ENCODE peak calls at places on chromosomes 3 and 15, in nine cellular contexts. S is tibial nerve, C is epithelial cell of esophagus, Q is GM12864, E is MM.1S, A is choroid plexus epithelial cell, X is heart right ventricle, G is nephron progenitor cell, V is thoracic aorta. N is an unnamed sample.

GRCh38 chr3:100155105-100155504 is 40.8 kb upstream of the FILIP1L start:
- DNase-seq in A (no peak), E (no peak), V (no peak), S (no peak), G (no peak), Q (no peak), X (no peak), C (no peak), N (no peak)

GRCh38 chr15:35671197-35671596 is 125.2 kb upstream of the DPH6 start:
- DNase-seq in G (no peak), E (no peak), S (no peak), X (no peak), C (peak; percentile 86), V (no peak), A (peak; percentile 45), Q (no peak), N (no peak)

GRCh38 chr3:158768361-158768787 is 33.5 kb upstream of the MFSD1 start:
- DNase-seq in A (peak; percentile 76), C (peak; percentile 50), E (no peak), Q (no peak), V (no peak), X (peak; percentile 61), S (peak; percentile 41), G (peak; percentile 45), N (peak; percentile 51)

GRCh38 chr3:111745786-111746185 is 113.3 kb upstream of the PHLDB2 start:
- DNase-seq in V (no peak), C (peak; percentile 65), S (no peak), Q (no peak), E (peak; percentile 15), X (no peak), A (no peak), G (no peak), N (no peak)

GRCh38 chr3:23992051-23992628 is 47.1 kb downstream of the NR1D2 start:
- DNase-seq in E (no peak), C (peak; percentile 79), S (no peak), G (no peak), A (peak; percentile 55), X (no peak), V (no peak), Q (no peak), N (no peak)

GRCh38 chr3:143122089-143122430 is 2.5 kb downstream of the CHST2 start:
- DNase-seq in C (no peak), A (no peak), E (no peak), V (no peak), G (no peak), S (no peak), X (no peak), Q (no peak), N (no peak)

GRCh38 chr3:24142127-24142526 is 197.0 kb downstream of the NR1D2 start:
- DNase-seq in E (no peak), X (no peak), S (no peak), C (no peak), V (no peak), G (no peak), A (no peak), Q (no peak), N (no peak)

GRCh38 chr15:41930221-41930866 is 36.5 kb upstream of the SPTBN5 start:
- DNase-seq in E (no peak), S (no peak), Q (no peak), A (peak; percentile 87), C (peak; percentile 66), V (no peak), G (no peak), X (no peak), N (no peak)

GRCh38 chr3:159929181-159929893 is 59.3 kb upstream of the IL12A start:
- DNase-seq in G (no peak), E (peak; percentile 19), S (no peak), C (peak; percentile 31), Q (no peak), X (peak; percentile 29), A (peak; percentile 96), V (no peak), N (no peak)

DNA sequence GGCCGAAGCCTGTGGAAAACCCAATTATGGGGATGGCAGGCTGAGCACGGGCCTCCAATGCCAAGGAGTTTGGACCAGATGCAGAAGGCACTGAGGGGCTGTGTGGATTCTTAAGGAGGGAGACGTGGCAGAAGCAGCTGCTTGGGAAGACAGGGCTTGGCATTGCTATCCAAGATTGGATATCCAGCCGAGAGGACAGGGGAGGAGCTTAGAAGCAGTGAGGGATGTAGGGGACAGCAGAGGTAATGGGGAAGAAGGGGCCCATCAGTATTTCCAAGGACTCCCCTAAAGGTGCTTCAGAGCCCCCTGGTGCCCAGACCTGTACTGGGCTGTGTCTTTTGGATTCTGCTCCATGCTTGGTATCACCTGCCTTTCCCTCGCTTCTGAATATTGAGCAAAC is 112.8 kb upstream of the TLE3 start:
- DNase-seq in A (no peak), C (no peak), S (no peak), Q (no peak), G (no peak), V (no peak), X (no peak), E (no peak), N (no peak)
- TF ChIP-seq CTCF in A (peak; percentile 21), C (no peak), S (no peak), Q (peak; percentile 32), G (no peak), V (no peak), X (peak; percentile 5), E (peak; percentile 14), N (no peak)

DNA sequence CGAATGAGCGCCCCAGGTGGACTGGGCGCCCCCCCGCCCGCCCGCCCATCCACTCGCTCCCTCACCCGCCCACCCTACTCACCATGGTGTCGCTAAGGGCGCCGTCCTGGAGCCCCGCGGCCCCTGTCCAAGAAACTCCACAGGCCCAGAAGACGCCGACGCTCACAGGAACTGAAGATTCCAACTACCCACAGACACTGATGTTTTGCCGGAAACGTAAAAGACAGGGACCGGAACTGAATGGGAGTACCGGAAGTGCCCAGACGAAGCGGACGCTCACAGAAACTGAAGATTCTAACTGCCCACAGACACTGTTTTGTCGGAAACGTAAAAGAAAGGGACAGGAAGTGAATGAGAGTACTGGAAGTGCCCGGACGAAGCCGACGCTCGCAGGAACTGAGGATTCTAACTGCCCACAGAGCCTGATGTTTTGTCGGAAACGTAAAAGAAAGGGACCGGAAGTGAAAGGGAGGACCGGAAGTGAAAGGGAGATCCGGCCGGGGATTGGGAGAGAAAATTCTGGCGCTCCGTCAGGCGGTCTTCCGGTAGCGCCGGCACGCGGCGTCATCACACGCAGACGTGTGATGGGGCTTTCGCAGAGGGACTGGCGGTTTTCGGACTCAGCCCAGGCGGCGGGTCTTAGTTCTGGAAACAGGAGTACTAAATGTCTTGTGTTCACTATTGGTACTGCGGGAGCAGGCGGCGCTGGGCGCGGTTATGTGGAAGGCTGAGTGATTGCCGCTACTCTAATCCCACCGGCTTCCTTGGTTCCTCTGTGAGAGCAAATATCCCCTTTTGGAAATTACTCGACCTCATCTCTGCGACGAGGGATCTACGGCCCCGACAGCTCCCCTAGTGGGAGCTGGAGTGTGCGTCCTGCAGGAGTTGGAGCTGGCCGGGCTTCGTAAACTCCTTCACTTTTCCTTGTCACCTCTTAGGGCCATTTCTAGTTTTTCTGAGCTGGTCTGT is at the start of gene ISY1:
- DNase-seq in Q (peak; percentile 92), A (peak; percentile 97), V (peak; percentile 47), E (peak; percentile 95), G (peak; percentile 81), C (peak; percentile 97), S (peak; percentile 63), X (peak; percentile 94), N (peak; percentile 87)
- TF ChIP-seq CTCF in Q (peak; percentile 93), A (peak; percentile 86), V (peak; percentile 83), E (peak; percentile 80), G (peak; percentile 74), C (peak; percentile 90), S (peak; percentile 58), X (peak; percentile 80), N (peak; percentile 80)

DNA sequence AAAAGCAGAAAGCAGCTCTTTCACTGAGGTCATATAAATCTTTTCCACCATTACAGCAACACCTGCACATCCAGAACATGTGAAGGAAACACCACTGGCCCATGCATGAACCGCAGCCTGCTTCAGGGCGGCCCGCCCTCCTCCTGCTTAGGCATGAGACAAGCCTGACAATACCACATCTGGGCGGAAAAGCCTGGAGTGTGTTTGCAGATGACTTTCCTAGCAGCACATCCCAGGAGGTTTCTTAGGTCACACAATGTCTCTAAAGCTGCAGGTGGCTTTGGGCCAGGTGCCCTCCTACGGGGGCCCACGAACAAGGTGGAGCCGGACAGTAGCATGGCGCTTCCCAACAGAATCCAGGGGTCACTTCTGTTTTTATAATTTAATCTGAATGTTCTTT is 19.6 kb downstream of the CYFIP1 start:
- DNase-seq in A (no peak), G (no peak), V (no peak), S (no peak), E (no peak), Q (no peak), X (no peak), C (no peak), N (no peak)
- TF ChIP-seq CTCF in A (no peak), G (no peak), V (no peak), S (no peak), E (no peak), Q (no peak), X (no peak), C (no peak), N (no peak)

DNA sequence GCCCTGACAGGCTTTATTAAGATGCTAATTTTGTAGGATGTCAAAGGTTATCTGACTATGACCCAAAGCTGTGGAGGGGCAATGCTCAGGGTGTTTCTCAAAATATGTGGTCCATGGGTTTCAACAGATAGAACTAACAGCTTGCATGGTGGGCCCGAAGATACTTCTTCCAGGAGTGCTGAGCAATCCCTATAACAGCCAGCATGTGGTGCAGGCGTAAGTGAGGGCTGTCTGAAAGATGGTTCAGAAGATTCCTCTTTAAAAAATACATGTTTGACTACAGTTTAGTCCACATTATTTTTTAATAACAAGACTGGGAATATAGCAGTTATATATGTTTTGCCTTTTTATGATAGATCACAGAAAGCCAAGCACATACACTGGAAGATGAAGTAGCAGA is 7.6 kb downstream of the SCG3 start:
- DNase-seq in C (no peak), E (no peak), Q (no peak), G (no peak), X (no peak), A (peak; percentile 27), S (no peak), V (no peak), N (no peak)
- TF ChIP-seq CTCF in C (peak; percentile 26), E (no peak), Q (peak; percentile 30), G (no peak), X (peak; percentile 14), A (peak; percentile 60), S (no peak), V (no peak), N (no peak)

GRCh38 chr3:128228366-128228910 is 75.2 kb downstream of the EEFSEC start:
- DNase-seq in A (no peak), V (no peak), Q (no peak), X (no peak), E (no peak), S (no peak), G (no peak), C (no peak), N (no peak)

GRCh38 chr3:128229077-128229837 is 76.0 kb downstream of the EEFSEC start:
- DNase-seq in V (no peak), A (no peak), G (no peak), S (no peak), C (no peak), Q (no peak), X (no peak), E (no peak), N (no peak)

GRCh38 chr3:128227507-128227906 is 74.2 kb downstream of the EEFSEC start:
- DNase-seq in X (no peak), V (no peak), Q (no peak), C (no peak), A (no peak), E (no peak), S (no peak), G (no peak), N (no peak)

GRCh38 chr3:128226186-128226725 is 73.0 kb downstream of the EEFSEC start:
- DNase-seq in S (no peak), X (no peak), G (no peak), C (no peak), E (no peak), Q (no peak), V (no peak), A (no peak), N (no peak)

GRCh38 chr3:128226794-128227399 is 73.6 kb downstream of the EEFSEC start:
- DNase-seq in G (peak; percentile 69), C (peak; percentile 32), Q (no peak), V (no peak), X (no peak), E (no peak), S (no peak), A (peak; percentile 46), N (peak; percentile 37)
- TF ChIP-seq CTCF in G (peak; percentile 77), C (peak; percentile 52), Q (peak; percentile 88), V (peak; percentile 55), X (peak; percentile 59), E (peak; percentile 58), S (peak; percentile 63), A (peak; percentile 85), N (peak; percentile 75)

N was measured in mesothelial cell of epicardium.